ENCODE peak calls at places on chromosomes 2 and 18, in four cellular contexts. N, R, C and W are unnamed samples.
A peak's percentile ranks its signal among the peaks of the same experiment; 100 is the strongest.

GRCh38 chr2:64325852-64326577 is 127.9 kb upstream of the LGALSL start:
- DNase-seq in N (no peak), R (no peak), C (peak; percentile 82), W (no peak)

GRCh38 chr2:96265349-96265839 is 403 bp downstream of the TMEM127 start:
- DNase-seq in N (peak; percentile 25), R (no peak), C (peak; percentile 49), W (peak; percentile 23)

GRCh38 chr2:25312958-25313710 is 28.6 kb downstream of the DNMT3A start:
- DNase-seq in N (no peak), R (no peak), C (peak; percentile 24), W (no peak)

GRCh38 chr2:159755788-159756187 is 42.2 kb downstream of the CD302 start:
- DNase-seq in N (peak; percentile 67), R (no peak), C (no peak), W (no peak)

GRCh38 chr2:142037051-142037450 is 93.8 kb downstream of the LRP1B start:
- DNase-seq in N (peak; percentile 22), R (no peak), C (no peak), W (no peak)

GRCh38 chr2:73961823-73962615 is 22.7 kb upstream of the TET3 start:
- DNase-seq in N (no peak), R (no peak), C (no peak), W (no peak)

GRCh38 chr2:171318463-171318934 is 115.3 kb downstream of the METTL8 start:
- DNase-seq in N (no peak), R (no peak), C (no peak), W (no peak)

GRCh38 chr18:74682998-74683311 is 85.3 kb downstream of the ZNF407 start:
- DNase-seq in N (peak; percentile 8), R (no peak), C (no peak), W (no peak)

GRCh38 chr2:69564604-69565003 is 78.9 kb downstream of the AAK1 start:
- DNase-seq in N (no peak), R (no peak), C (peak; percentile 17), W (no peak)

GRCh38 chr18:37161491-37161890 is 332.6 kb downstream of the KIAA1328 start:
- DNase-seq in N (no peak), R (no peak), C (no peak), W (no peak)

GRCh38 chr2:239302808-239303557 is 97.8 kb downstream of the HDAC4 start:
- DNase-seq in N (no peak), R (peak; percentile 64), C (no peak), W (peak; percentile 12)

GRCh38 chr2:240811346-240812300 is 8.4 kb downstream of the KIF1A start:
- DNase-seq in N (no peak), R (peak; percentile 51), C (no peak), W (no peak)

GRCh38 chr2:129905664-129906081 is 73.8 kb upstream of the RAB6C start:
- DNase-seq in N (no peak), R (peak; percentile 28), C (no peak), W (no peak)

GRCh38 chr18:59994357-59994756 is 94.6 kb downstream of the PMAIP1 start:
- DNase-seq in N (peak; percentile 14), R (no peak), C (no peak), W (no peak)

GRCh38 chr2:169867579-169867978 is 40.3 kb downstream of the UBR3 start:
- DNase-seq in N (no peak), R (no peak), C (no peak), W (no peak)

GRCh38 chr18:41992066-41992465 is 37.0 kb downstream of the PIK3C3 start:
- DNase-seq in N (peak; percentile 38), R (no peak), C (no peak), W (no peak)

GRCh38 chr2:103355287-103355686 is 593.5 kb downstream of the TMEM182 start:
- DNase-seq in N (no peak), R (no peak), C (no peak), W (no peak)